ENCODE peak calls at places on chromosomes 11 and 22, in nine cellular contexts. One of them, this sample, is unnamed.
A peak's percentile ranks its signal among the peaks of the same experiment; 100 is the strongest.

GRCh38 chr22:26718905-26719304 is 61.5 kb downstream of the MIAT start:
- DNase-seq in SW 1271: peak; percentile 77
- DNase-seq in DND-41: no peak
- DNase-seq in T-cell: no peak
- DNase-seq in GM03348: peak; percentile 90
- DNase-seq in GM12891: no peak
- DNase-seq in MM.1S: no peak
- DNase-seq in activated T-helper 1 cell treated with Interleukin-2 at 50 U/mL for 16 hours: no peak
- DNase-seq in iris pigment epithelial cell: peak; percentile 94
- DNase-seq in this sample: peak; percentile 98

GRCh38 chr11:77154381-77155081 is 26.5 kb downstream of the MYO7A start:
- DNase-seq in GM03348: no peak
- DNase-seq in SW 1271: no peak
- DNase-seq in T-cell: no peak
- DNase-seq in iris pigment epithelial cell: no peak
- DNase-seq in activated T-helper 1 cell treated with Interleukin-2 at 50 U/mL for 16 hours: no peak
- DNase-seq in DND-41: no peak
- DNase-seq in GM12891: no peak
- DNase-seq in MM.1S: no peak
- DNase-seq in this sample: no peak

GRCh38 chr11:78190871-78191538 is 2.3 kb downstream of the USP35 start:
- DNase-seq in iris pigment epithelial cell: no peak
- DNase-seq in GM12891: no peak
- DNase-seq in activated T-helper 1 cell treated with Interleukin-2 at 50 U/mL for 16 hours: no peak
- DNase-seq in GM03348: no peak
- DNase-seq in T-cell: no peak
- DNase-seq in SW 1271: no peak
- DNase-seq in DND-41: no peak
- DNase-seq in MM.1S: no peak
- DNase-seq in this sample: no peak

GRCh38 chr11:22461626-22462025 is 123.4 kb downstream of the SLC17A6 start:
- DNase-seq in SW 1271: no peak
- DNase-seq in GM03348: no peak
- DNase-seq in iris pigment epithelial cell: peak; percentile 65
- DNase-seq in DND-41: no peak
- DNase-seq in GM12891: no peak
- DNase-seq in T-cell: no peak
- DNase-seq in activated T-helper 1 cell treated with Interleukin-2 at 50 U/mL for 16 hours: no peak
- DNase-seq in MM.1S: no peak
- DNase-seq in this sample: peak; percentile 1

GRCh38 chr11:115784796-115785521 is 280.7 kb upstream of the CADM1 start:
- DNase-seq in T-cell: no peak
- DNase-seq in DND-41: no peak
- DNase-seq in MM.1S: no peak
- DNase-seq in activated T-helper 1 cell treated with Interleukin-2 at 50 U/mL for 16 hours: no peak
- DNase-seq in GM03348: no peak
- DNase-seq in GM12891: no peak
- DNase-seq in iris pigment epithelial cell: no peak
- DNase-seq in SW 1271: no peak
- DNase-seq in this sample: no peak

GRCh38 chr11:61429346-61429690 is 457 bp downstream of the CPSF7 start:
- DNase-seq in MM.1S: peak; percentile 75
- DNase-seq in T-cell: peak; percentile 51
- DNase-seq in activated T-helper 1 cell treated with Interleukin-2 at 50 U/mL for 16 hours: peak; percentile 62
- DNase-seq in iris pigment epithelial cell: peak; percentile 47
- DNase-seq in GM12891: peak; percentile 69
- DNase-seq in SW 1271: peak; percentile 67
- DNase-seq in GM03348: peak; percentile 91
- DNase-seq in DND-41: peak; percentile 80
- DNase-seq in this sample: peak; percentile 72

GRCh38 chr11:126086248-126086647 is 23.6 kb upstream of the CDON start:
- DNase-seq in GM03348: no peak
- DNase-seq in activated T-helper 1 cell treated with Interleukin-2 at 50 U/mL for 16 hours: no peak
- DNase-seq in T-cell: no peak
- DNase-seq in iris pigment epithelial cell: no peak
- DNase-seq in MM.1S: no peak
- DNase-seq in GM12891: no peak
- DNase-seq in DND-41: no peak
- DNase-seq in SW 1271: no peak
- DNase-seq in this sample: no peak

GRCh38 chr11:27462543-27462942 is 10.0 kb downstream of the LGR4 start:
- DNase-seq in GM12891: no peak
- DNase-seq in SW 1271: no peak
- DNase-seq in GM03348: no peak
- DNase-seq in MM.1S: no peak
- DNase-seq in DND-41: no peak
- DNase-seq in T-cell: no peak
- DNase-seq in iris pigment epithelial cell: peak; percentile 52
- DNase-seq in activated T-helper 1 cell treated with Interleukin-2 at 50 U/mL for 16 hours: no peak
- DNase-seq in this sample: peak; percentile 46

GRCh38 chr11:84673753-84674152 is 953.4 kb downstream of the DLG2 start:
- DNase-seq in GM03348: peak; percentile 3
- DNase-seq in activated T-helper 1 cell treated with Interleukin-2 at 50 U/mL for 16 hours: no peak
- DNase-seq in iris pigment epithelial cell: peak; percentile 1
- DNase-seq in GM12891: no peak
- DNase-seq in SW 1271: no peak
- DNase-seq in T-cell: no peak
- DNase-seq in MM.1S: peak; percentile 19
- DNase-seq in DND-41: no peak
- DNase-seq in this sample: peak; percentile 1

GRCh38 chr11:44005076-44005800 is 42.5 kb upstream of the ACCSL start:
- DNase-seq in T-cell: no peak
- DNase-seq in GM03348: no peak
- DNase-seq in GM12891: no peak
- DNase-seq in activated T-helper 1 cell treated with Interleukin-2 at 50 U/mL for 16 hours: no peak
- DNase-seq in iris pigment epithelial cell: no peak
- DNase-seq in DND-41: no peak
- DNase-seq in SW 1271: no peak
- DNase-seq in MM.1S: peak; percentile 8
- DNase-seq in this sample: no peak

GRCh38 chr22:28873183-28873964 is 10.0 kb upstream of the ZNRF3 start:
- DNase-seq in DND-41: no peak
- DNase-seq in SW 1271: no peak
- DNase-seq in GM12891: no peak
- DNase-seq in iris pigment epithelial cell: no peak
- DNase-seq in T-cell: no peak
- DNase-seq in activated T-helper 1 cell treated with Interleukin-2 at 50 U/mL for 16 hours: no peak
- DNase-seq in MM.1S: no peak
- DNase-seq in GM03348: no peak
- DNase-seq in this sample: no peak

GRCh38 chr11:11391796-11392195 is 38.7 kb upstream of the CSNK2A3 start:
- DNase-seq in iris pigment epithelial cell: peak; percentile 80
- DNase-seq in GM03348: peak; percentile 72
- DNase-seq in MM.1S: no peak
- DNase-seq in DND-41: no peak
- DNase-seq in GM12891: no peak
- DNase-seq in activated T-helper 1 cell treated with Interleukin-2 at 50 U/mL for 16 hours: no peak
- DNase-seq in SW 1271: peak; percentile 8
- DNase-seq in T-cell: no peak
- DNase-seq in this sample: peak; percentile 83

GRCh38 chr11:58513747-58514367 is 6.0 kb upstream of the OR5B21 start:
- DNase-seq in MM.1S: peak; percentile 10
- DNase-seq in T-cell: no peak
- DNase-seq in activated T-helper 1 cell treated with Interleukin-2 at 50 U/mL for 16 hours: no peak
- DNase-seq in iris pigment epithelial cell: peak; percentile 70
- DNase-seq in DND-41: peak; percentile 12
- DNase-seq in GM03348: peak; percentile 72
- DNase-seq in SW 1271: peak; percentile 47
- DNase-seq in GM12891: no peak
- DNase-seq in this sample: peak; percentile 74

GRCh38 chr11:77060234-77060633 is 6.5 kb upstream of the CAPN5 start:
- DNase-seq in activated T-helper 1 cell treated with Interleukin-2 at 50 U/mL for 16 hours: no peak
- DNase-seq in DND-41: no peak
- DNase-seq in T-cell: no peak
- DNase-seq in GM03348: no peak
- DNase-seq in GM12891: no peak
- DNase-seq in SW 1271: no peak
- DNase-seq in iris pigment epithelial cell: no peak
- DNase-seq in MM.1S: no peak
- DNase-seq in this sample: no peak

GRCh38 chr11:43358670-43359431 is at the start of gene TTC17:
- DNase-seq in T-cell: peak; percentile 89
- DNase-seq in GM12891: peak; percentile 79
- DNase-seq in DND-41: peak; percentile 94
- DNase-seq in MM.1S: peak; percentile 95
- DNase-seq in SW 1271: peak; percentile 91
- DNase-seq in iris pigment epithelial cell: peak; percentile 93
- DNase-seq in GM03348: peak; percentile 97
- DNase-seq in activated T-helper 1 cell treated with Interleukin-2 at 50 U/mL for 16 hours: peak; percentile 87
- DNase-seq in this sample: peak; percentile 95